ENCODE peak calls at places on chromosome X, in four cellular contexts. H is SK-N-SH, Q is GM23338, F is GM23248. T is an unnamed sample.
A peak's percentile ranks its signal among the peaks of the same experiment; 100 is the strongest.

GRCh38 chrX:97389761-97390192 is 506.1 kb downstream of the RPA4 start:
- DNase-seq in H (no peak), Q (no peak), F (peak; percentile 71), T (peak; percentile 7)

GRCh38 chrX:128106630-128107029 is 54.4 kb upstream of the ACTRT1 start:
- DNase-seq in H (peak; percentile 4), F (no peak), Q (peak; percentile 50), T (no peak)

GRCh38 chrX:48897157-48897620 is 379 bp downstream of the TIMM17B start:
- DNase-seq in F (peak; percentile 84), Q (peak; percentile 93), H (peak; percentile 78), T (peak; percentile 70)

GRCh38 chrX:16023790-16024734 is 99.3 kb upstream of the GRPR start:
- DNase-seq in H (no peak), F (peak; percentile 72), Q (no peak), T (peak; percentile 65)

GRCh38 chrX:148540114-148540513 is 39.7 kb downstream of the AFF2 start:
- DNase-seq in Q (no peak), H (no peak), F (no peak), T (no peak)

GRCh38 chrX:130994671-130995070 is 63.5 kb upstream of the ARHGAP36 start:
- DNase-seq in H (peak; percentile 30), F (peak; percentile 41), Q (peak; percentile 61), T (no peak)

GRCh38 chrX:37906357-37906756 is 59.0 kb upstream of the DYNLT3 start:
- DNase-seq in H (no peak), Q (no peak), F (no peak), T (no peak)

GRCh38 chrX:49627030-49627777 is 28.4 kb downstream of the GAGE1 start:
- DNase-seq in H (peak; percentile 52), Q (peak; percentile 55), F (peak; percentile 4), T (peak; percentile 51)

GRCh38 chrX:107323786-107324492 is 117.5 kb downstream of the DNAAF6 start:
- DNase-seq in Q (no peak), H (peak; percentile 16), F (no peak), T (no peak)

GRCh38 chrX:151870603-151871002 is 42.1 kb upstream of the MAGEA4 start:
- DNase-seq in H (no peak), Q (no peak), F (peak; percentile 60), T (peak; percentile 13)

GRCh38 chrX:84133023-84133422 is 55.0 kb downstream of the RPS6KA6 start:
- DNase-seq in Q (no peak), F (peak; percentile 24), H (no peak), T (no peak)

GRCh38 chrX:154516655-154517100 is 646 bp upstream of the FAM3A start:
- DNase-seq in Q (peak; percentile 81), F (peak; percentile 77), H (no peak), T (no peak)

GRCh38 chrX:7170903-7171302 is 22.9 kb upstream of the PUDP start:
- DNase-seq in Q (peak; percentile 35), H (peak; percentile 28), F (no peak), T (no peak)

GRCh38 chrX:13001961-13002671 is 27.2 kb downstream of the TMSB4X start:
- DNase-seq in F (peak; percentile 32), Q (no peak), H (no peak), T (no peak)

DNA sequence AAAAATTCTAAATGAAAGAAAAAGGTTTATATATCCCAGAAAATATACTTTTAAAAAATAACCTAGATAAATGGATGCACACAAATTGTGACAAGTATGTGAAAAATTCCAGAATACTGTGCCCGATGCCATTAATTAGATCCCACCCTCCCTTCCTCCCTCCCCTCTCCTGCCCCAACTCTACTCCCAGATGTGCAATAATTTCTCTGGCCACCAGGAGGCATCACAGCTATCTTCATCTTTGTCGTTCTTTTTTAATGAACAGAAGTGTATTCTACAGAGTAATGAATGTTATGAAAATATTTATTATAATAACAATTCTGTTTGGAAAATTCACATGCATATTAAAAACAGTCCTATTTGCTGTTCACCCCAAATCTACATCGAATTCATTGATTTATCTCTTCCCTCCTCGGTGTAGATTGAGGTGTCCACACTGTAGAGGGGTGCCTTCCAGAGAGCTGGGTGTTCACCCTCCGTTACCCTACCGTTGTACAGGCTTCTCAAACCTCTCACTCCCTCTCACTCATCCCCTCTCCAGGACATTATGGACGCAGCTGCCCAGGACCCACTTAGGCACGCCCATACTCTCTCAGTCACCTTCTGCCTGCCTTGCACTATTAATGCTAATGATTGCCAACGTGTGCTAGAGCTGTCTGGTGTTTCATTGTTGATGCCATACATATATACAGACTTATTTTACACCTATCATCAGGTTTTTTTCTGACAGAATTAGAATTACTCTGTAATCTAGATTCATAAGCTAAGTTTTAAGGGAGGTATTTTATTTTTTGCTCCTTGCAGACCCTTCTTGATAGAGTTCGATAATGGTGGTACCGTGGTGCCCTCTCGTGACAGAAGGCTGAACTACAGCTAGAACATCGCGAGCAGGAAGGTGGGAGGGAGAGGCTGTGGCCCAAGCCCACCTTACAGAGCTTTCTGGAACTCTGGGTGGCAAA is 14.1 kb downstream of the RAB40AL start:
- DNase-seq in Q (peak; percentile 60), F (peak; percentile 38), H (peak; percentile 64), T (peak; percentile 23)
- TF ChIP-seq EZH2phosphoT487 in Q (no peak), F (no peak), H (no peak), T (no peak)

DNA sequence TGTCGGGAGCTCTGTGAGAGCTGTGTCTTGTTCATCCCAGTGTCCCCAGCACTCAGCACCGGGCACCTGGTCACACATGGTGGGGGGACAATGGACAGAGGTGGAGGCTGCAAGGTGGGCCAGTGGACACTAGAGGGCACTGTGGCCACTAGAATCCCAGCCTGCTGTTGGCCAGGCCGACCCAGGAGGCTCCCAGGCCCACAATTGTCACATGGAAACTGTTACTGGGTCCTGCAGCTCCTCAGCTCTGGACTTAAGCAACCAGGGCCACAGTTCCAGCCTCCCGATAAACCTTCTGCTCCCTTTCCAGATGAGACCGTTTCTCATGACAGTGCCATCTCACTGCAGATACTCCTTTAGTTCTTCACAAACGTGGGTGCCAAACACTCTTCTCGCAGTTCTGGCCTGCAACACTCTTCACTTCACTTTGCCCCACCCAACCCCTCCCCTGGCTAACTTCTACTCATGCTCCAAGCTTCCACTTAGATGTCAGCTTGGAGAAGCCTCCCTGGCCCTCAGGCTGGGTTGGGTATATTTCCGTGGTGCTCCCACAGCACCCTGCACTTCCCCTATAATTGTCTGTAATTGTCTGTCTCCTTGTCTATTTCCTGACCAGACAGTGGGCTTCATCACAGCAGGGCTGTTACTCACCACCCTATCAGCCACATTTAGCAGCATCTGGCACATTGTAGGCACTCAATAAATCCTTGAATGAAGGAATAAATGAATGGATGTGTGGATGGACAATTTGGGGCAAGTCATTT is 3.5 kb upstream of the IQSEC2 start:
- DNase-seq in H (peak; percentile 83), Q (peak; percentile 68), F (peak; percentile 61), T (no peak)
- TF ChIP-seq EZH2phosphoT487 in H (no peak), Q (no peak), F (no peak), T (no peak)

GRCh38 chrX:44400588-44400987 is 57.1 kb upstream of the EFHC2 start:
- DNase-seq in Q (no peak), H (no peak), F (peak; percentile 92), T (peak; percentile 64)
- TF ChIP-seq EZH2phosphoT487 in Q (no peak), H (no peak), F (no peak), T (no peak)

GRCh38 chrX:136823175-136823574 is 42.4 kb upstream of the ARHGEF6 start:
- DNase-seq in Q (no peak), F (peak; percentile 73), H (no peak), T (no peak)
- TF ChIP-seq EZH2phosphoT487 in Q (no peak), F (no peak), H (no peak), T (no peak)

T was measured in HCT116.